ENCODE peak calls at places on chromosomes 5 and 9, in five cellular contexts. B, I, A, H and U are unnamed samples.

GRCh38 chr5:7802855-7803254 is 48.1 kb downstream of the CFAP90 start:
- DNase-seq in I (no peak), A (no peak), H (no peak), B (no peak), U (no peak)

GRCh38 chr5:96823900-96824351 is 16.2 kb upstream of the ERAP1 start:
- DNase-seq in I (no peak), B (no peak), H (no peak), A (peak; percentile 51), U (no peak)

GRCh38 chr5:168647083-168647482 is 67.9 kb upstream of the PANK3 start:
- DNase-seq in H (no peak), B (no peak), A (no peak), I (no peak), U (no peak)

GRCh38 chr5:73917433-73917832 is 291.4 kb downstream of the ARHGEF28 start:
- DNase-seq in B (no peak), A (no peak), H (no peak), I (no peak), U (no peak)

GRCh38 chr9:96509848-96510247 is 59.9 kb downstream of the HABP4 start:
- DNase-seq in A (no peak), I (no peak), H (no peak), B (no peak), U (no peak)

GRCh38 chr5:175059687-175060194 is 335.4 kb downstream of the MSX2 start:
- DNase-seq in H (no peak), I (no peak), B (no peak), A (peak; percentile 67), U (no peak)

GRCh38 chr9:121674952-121675351 is 23.5 kb downstream of the DAB2IP start:
- DNase-seq in I (no peak), A (no peak), B (no peak), H (no peak), U (no peak)

GRCh38 chr5:18394154-18394804 is 760.0 kb downstream of the TAF11L14 start:
- DNase-seq in I (peak; percentile 63), H (peak; percentile 56), A (peak; percentile 58), B (peak; percentile 5), U (no peak)

GRCh38 chr9:71364196-71364955 is 243.0 kb upstream of the TRPM3 start:
- DNase-seq in H (no peak), I (no peak), B (no peak), A (no peak), U (no peak)

GRCh38 chr5:111582962-111583669 is 70.8 kb upstream of the STARD4 start:
- DNase-seq in H (no peak), B (no peak), A (no peak), I (no peak), U (no peak)

GRCh38 chr5:134845335-134845851 is 375 bp upstream of the C5orf24 start:
- DNase-seq in I (peak; percentile 14), B (no peak), A (peak; percentile 19), H (no peak), U (no peak)

GRCh38 chr5:17056056-17056690 is 120.1 kb upstream of the MYO10 start:
- DNase-seq in B (no peak), H (no peak), A (no peak), I (no peak), U (no peak)

GRCh38 chr5:93585753-93586385 is 2.8 kb downstream of the NR2F1 start:
- DNase-seq in B (no peak), H (no peak), I (no peak), A (peak; percentile 62), U (no peak)

GRCh38 chr5:143938230-143938629 is 126.3 kb downstream of the HMHB1 start:
- DNase-seq in A (no peak), B (no peak), H (no peak), I (no peak), U (no peak)

GRCh38 chr9:124814178-124814535 is 37.2 kb downstream of the OLFML2A start:
- DNase-seq in H (no peak), A (no peak), I (no peak), B (no peak), U (peak; percentile 63)

GRCh38 chr9:34282096-34282495 is 47.0 kb downstream of the KIF24 start:
- DNase-seq in I (no peak), H (no peak), B (no peak), A (no peak), U (no peak)

GRCh38 chr5:55572600-55572999 is 37.8 kb upstream of the PLPP1 start:
- DNase-seq in A (no peak), H (no peak), B (no peak), I (no peak), U (no peak)

GRCh38 chr9:124660341-124660801 is 110.7 kb downstream of the NR6A1 start:
- DNase-seq in A (peak; percentile 22), I (peak; percentile 11), H (peak; percentile 42), B (no peak), U (no peak)

GRCh38 chr5:157518963-157519362 is 56.6 kb downstream of the ADAM19 start:
- DNase-seq in I (no peak), A (no peak), H (no peak), B (peak; percentile 28), U (no peak)

GRCh38 chr9:75532651-75533050 is 357.8 kb upstream of the PCSK5 start:
- DNase-seq in A (no peak), I (no peak), B (no peak), H (no peak), U (no peak)

GRCh38 chr5:73388371-73388684 is 60.2 kb downstream of the FOXD1 start:
- DNase-seq in A (no peak), B (no peak), I (no peak), H (no peak), U (no peak)

GRCh38 chr9:4297151-4297794 is 2.6 kb downstream of the GLIS3 start:
- DNase-seq in H (peak; percentile 36), I (peak; percentile 80), A (peak; percentile 54), B (no peak), U (peak; percentile 64)

GRCh38 chr9:90290716-90291485 is 351.7 kb downstream of the DIRAS2 start:
- DNase-seq in I (no peak), H (no peak), A (no peak), B (no peak), U (no peak)

GRCh38 chr5:92042237-92042636 is 659.1 kb upstream of the ARRDC3 start:
- DNase-seq in I (no peak), B (no peak), A (no peak), H (no peak), U (no peak)

GRCh38 chr5:62183727-62184126 is 122.3 kb upstream of the KIF2A start:
- DNase-seq in H (no peak), A (no peak), I (no peak), B (no peak), U (no peak)

GRCh38 chr5:173782671-173783101 is 105.5 kb upstream of the CPEB4 start:
- DNase-seq in B (no peak), A (no peak), I (no peak), H (peak; percentile 82), U (no peak)
- TF ChIP-seq POLR2AphosphoS5 in B (no peak), A (no peak), I (no peak), H (peak; percentile 69), U (no peak)

GRCh38 chr9:106920701-106921283 is 57.8 kb downstream of the ZNF462 start:
- DNase-seq in I (peak; percentile 65), A (no peak), B (no peak), H (no peak), U (no peak)

GRCh38 chr9:106916491-106917235 is 53.7 kb downstream of the ZNF462 start:
- DNase-seq in I (peak; percentile 73), H (no peak), B (no peak), A (no peak), U (peak; percentile 77)

GRCh38 chr9:106920091-106920490 is 57.1 kb downstream of the ZNF462 start:
- DNase-seq in A (no peak), H (no peak), B (no peak), I (no peak), U (no peak)

GRCh38 chr9:106921341-106921899 is 58.5 kb downstream of the ZNF462 start:
- DNase-seq in A (peak; percentile 67), I (peak; percentile 32), H (peak; percentile 50), B (no peak), U (no peak)

DNA sequence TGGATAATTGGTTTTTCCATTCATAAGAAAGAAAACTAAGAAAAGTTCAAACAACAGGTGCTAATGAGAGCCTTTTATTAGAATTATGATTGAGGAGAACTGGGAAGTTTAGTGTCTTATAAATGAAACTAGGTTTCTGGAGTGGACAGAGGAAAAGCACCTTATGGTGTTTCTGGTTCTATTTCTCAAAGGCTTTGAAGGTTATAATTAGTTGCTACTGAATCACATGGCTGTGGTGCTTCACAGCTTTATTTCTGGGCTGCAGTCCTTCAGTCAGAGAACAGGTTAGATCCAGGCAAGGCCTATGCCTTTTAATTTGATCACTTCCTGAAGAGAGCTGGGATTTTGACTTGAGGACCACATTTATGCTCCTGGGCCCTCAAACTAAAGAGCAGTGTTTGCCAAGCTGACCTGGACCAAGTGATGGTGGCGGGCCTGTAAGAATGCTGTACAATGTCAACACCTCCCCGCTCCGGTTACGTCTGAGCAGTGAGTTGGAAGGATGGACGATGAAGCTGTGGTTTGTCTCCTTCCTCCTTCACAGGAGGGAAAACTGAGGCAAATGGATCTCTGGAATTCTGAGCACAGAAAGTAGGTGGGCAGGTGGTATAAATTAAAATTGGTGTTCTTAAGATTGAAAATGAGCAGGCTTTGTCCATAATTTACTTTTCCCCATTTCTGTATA is 56.0 kb downstream of the ZNF462 start:
- DNase-seq in H (no peak), I (no peak), A (no peak), B (no peak), U (no peak)
- TF ChIP-seq POLR2AphosphoS5 in H (no peak), I (no peak), A (no peak), B (no peak), U (no peak)

GRCh38 chr9:136251264-136252115 is 5.9 kb upstream of the QSOX2 start:
- DNase-seq in A (no peak), B (no peak), I (no peak), H (no peak), U (no peak)

GRCh38 chr9:136252846-136253245 is 7.2 kb upstream of the QSOX2 start:
- DNase-seq in I (no peak), A (no peak), B (no peak), H (no peak), U (no peak)

GRCh38 chr9:136250676-136251075 is 5.1 kb upstream of the QSOX2 start:
- DNase-seq in A (no peak), I (no peak), B (no peak), H (no peak), U (no peak)

GRCh38 chr9:136253246-136254130 is 7.9 kb upstream of the QSOX2 start:
- DNase-seq in I (no peak), H (no peak), B (no peak), A (no peak), U (no peak)

GRCh38 chr9:136252281-136252680 is 6.7 kb upstream of the QSOX2 start:
- DNase-seq in I (no peak), H (no peak), A (no peak), B (no peak), U (no peak)
- TF ChIP-seq POLR2AphosphoS5 in I (no peak), H (no peak), A (no peak), B (no peak), U (no peak)

GRCh38 chr9:133361507-133362092 is 5.2 kb downstream of the SURF2 start:
- DNase-seq in A (no peak), H (no peak), I (no peak), B (no peak), U (no peak)
- TF ChIP-seq POLR2AphosphoS5 in A (no peak), H (peak; percentile 45), I (no peak), B (no peak), U (no peak)